ENCODE peak calls at places on chromosomes 3 and 15, in eight cellular contexts. R is hypothalamus; P is AG10803; O is omental fat pad; D is CD8-positive, alpha-beta memory T cell; X is naive thymus-derived CD4-positive, alpha-beta T cell; K is cardiac fibroblast; B is HEK293T. G is an unnamed sample.

GRCh38 chr3:195818301-195818700 is 6.6 kb upstream of the MUC4 start:
- DNase-seq in P (no peak), R (no peak), X (no peak), O (no peak), D (no peak), K (no peak), B (no peak), G (no peak)

GRCh38 chr15:77305953-77306352 is 114.0 kb downstream of the PEAK1 start:
- DNase-seq in X (no peak), B (no peak), D (no peak), R (no peak), P (no peak), O (no peak), K (no peak), G (no peak)

GRCh38 chr3:171028025-171028778 is 1.7 kb upstream of the SLC2A2 start:
- DNase-seq in D (no peak), R (no peak), X (peak; percentile 49), K (peak; percentile 86), B (no peak), O (no peak), P (peak; percentile 92), G (peak; percentile 79)

GRCh38 chr15:63792584-63792983 is 41.2 kb downstream of the HERC1 start:
- DNase-seq in X (no peak), P (no peak), D (no peak), R (no peak), B (no peak), O (no peak), K (no peak), G (no peak)

GRCh38 chr3:166223120-166223519 is 385.9 kb upstream of the BCHE start:
- DNase-seq in K (no peak), X (no peak), O (no peak), B (no peak), P (no peak), D (no peak), R (no peak), G (no peak)

GRCh38 chr3:170180107-170180951 is 1.2 kb downstream of the PHC3 start:
- DNase-seq in P (no peak), X (no peak), K (peak; percentile 33), O (no peak), R (no peak), D (no peak), B (no peak), G (no peak)

GRCh38 chr15:32677238-32677750 is 35.8 kb downstream of the SCG5 start:
- DNase-seq in B (no peak), O (no peak), R (no peak), X (no peak), K (peak; percentile 52), P (no peak), D (no peak), G (no peak)

GRCh38 chr15:74616020-74616939 is 644 bp downstream of the CLK3 start:
- DNase-seq in O (peak; percentile 64), B (peak; percentile 37), D (peak; percentile 70), X (peak; percentile 49), P (peak; percentile 64), K (peak; percentile 76), R (no peak), G (no peak)

GRCh38 chr3:139427283-139428060 is 38.0 kb upstream of the COPB2 start:
- DNase-seq in O (no peak), B (peak; percentile 65), R (no peak), D (no peak), P (peak; percentile 81), X (no peak), K (peak; percentile 85), G (peak; percentile 84)

GRCh38 chr3:185549111-185549510 is 3.3 kb downstream of the LIPH start:
- DNase-seq in D (no peak), B (no peak), R (no peak), P (peak; percentile 99), O (no peak), X (no peak), K (peak; percentile 99), G (no peak)

GRCh38 chr3:10228248-10228950 is 19.9 kb upstream of the TATDN2 start:
- DNase-seq in B (no peak), D (no peak), K (peak; percentile 50), X (peak; percentile 46), O (no peak), R (no peak), P (no peak), G (no peak)

GRCh38 chr3:127030328-127031045 is 47.6 kb downstream of the PLXNA1 start:
- DNase-seq in X (no peak), K (no peak), P (no peak), D (no peak), B (no peak), R (no peak), O (no peak), G (no peak)

GRCh38 chr3:165464736-165465135 is 268.6 kb upstream of the SLITRK3 start:
- DNase-seq in R (no peak), D (no peak), K (peak; percentile 10), P (peak; percentile 2), O (no peak), B (no peak), X (no peak), G (no peak)

GRCh38 chr3:126542340-126543241 is 16.1 kb downstream of the C3orf22 start:
- DNase-seq in P (no peak), X (peak; percentile 16), R (no peak), O (peak; percentile 14), D (no peak), K (no peak), B (no peak), G (no peak)